ENCODE peak calls at places on chromosomes 3 and 15, in seven cellular contexts. Q is MM.1S; T is WERI-Rb-1; Z is GM12865; G is stimulated activated naive CD8-positive, alpha-beta T cell treated with anti-CD3 and anti-CD28 coated beads, Interleukin-15, amount 100 ng/mL, for 72 hours; C is GM04504; W is suprapubic skin. J is an unnamed sample.
A peak's percentile ranks its signal among the peaks of the same experiment; 100 is the strongest.

GRCh38 chr3:179563298-179563934 is 690 bp downstream of the ACTL6A start:
- DNase-seq in Q (peak; percentile 89), T (peak; percentile 74), Z (peak; percentile 88), G (peak; percentile 75), C (peak; percentile 42), W (peak; percentile 87), J (peak; percentile 60)

GRCh38 chr15:78906310-78906608 is 33.6 kb downstream of the MORF4L1 start:
- DNase-seq in Q (no peak), T (no peak), Z (no peak), G (no peak), C (peak; percentile 78), W (no peak), J (peak; percentile 91)

GRCh38 chr15:48811325-48811938 is 563 bp upstream of the CEP152 start:
- DNase-seq in Q (peak; percentile 16), T (peak; percentile 18), Z (no peak), G (no peak), C (no peak), W (no peak), J (peak; percentile 19)

GRCh38 chr15:57312323-57313133 is 63.8 kb upstream of the CGNL1 start:
- DNase-seq in Q (no peak), T (no peak), Z (no peak), G (no peak), C (no peak), W (no peak), J (peak; percentile 21)

GRCh38 chr15:29913528-29914135 is 91.4 kb upstream of the TJP1 start:
- DNase-seq in Q (no peak), T (no peak), Z (no peak), G (no peak), C (no peak), W (no peak), J (no peak)

GRCh38 chr15:57703387-57703786 is 3.1 kb upstream of the POLR2M start:
- DNase-seq in Q (peak; percentile 62), T (no peak), Z (no peak), G (no peak), C (no peak), W (no peak), J (no peak)

GRCh38 chr3:127590282-127590592 is 296 bp downstream of the TPRA1 start:
- DNase-seq in Q (no peak), T (no peak), Z (no peak), G (no peak), C (no peak), W (no peak), J (no peak)

GRCh38 chr3:124256599-124256998 is 264.7 kb upstream of the ROPN1 start:
- DNase-seq in Q (no peak), T (no peak), Z (no peak), G (no peak), C (no peak), W (no peak), J (peak; percentile 37)

GRCh38 chr3:184727357-184728060 is 15.6 kb upstream of the MAGEF1 start:
- DNase-seq in Q (peak; percentile 61), T (peak; percentile 77), Z (peak; percentile 56), G (peak; percentile 43), C (no peak), W (no peak), J (peak; percentile 66)

GRCh38 chr3:72011495-72011894 is 226.5 kb upstream of the PROK2 start:
- DNase-seq in Q (no peak), T (no peak), Z (no peak), G (no peak), C (peak; percentile 86), W (no peak), J (peak; percentile 96)

GRCh38 chr3:142782616-142783015 is 58.8 kb downstream of the TRPC1 start:
- DNase-seq in Q (no peak), T (no peak), Z (peak; percentile 17), G (no peak), C (no peak), W (no peak), J (no peak)

GRCh38 chr3:128849776-128850542 is 29.5 kb upstream of the ACAD9 start:
- DNase-seq in Q (no peak), T (peak; percentile 64), Z (no peak), G (no peak), C (no peak), W (no peak), J (no peak)

GRCh38 chr3:122572940-122573412 is 4.5 kb upstream of the PARP15 start:
- DNase-seq in Q (no peak), T (no peak), Z (peak; percentile 79), G (peak; percentile 8), C (peak; percentile 11), W (no peak), J (peak; percentile 92)

GRCh38 chr15:43943511-43943910 is 116.7 kb downstream of the WDR76 start:
- DNase-seq in Q (no peak), T (no peak), Z (no peak), G (no peak), C (peak; percentile 30), W (no peak), J (peak; percentile 43)

GRCh38 chr15:21261965-21262850 is 178.1 kb downstream of the POTEB3 start:
- DNase-seq in Q (peak; percentile 4), T (no peak), Z (no peak), G (no peak), C (no peak), W (no peak), J (no peak)

GRCh38 chr15:70281811-70282307 is 184.1 kb upstream of the TLE3 start:
- DNase-seq in Q (no peak), T (no peak), Z (peak; percentile 48), G (no peak), C (no peak), W (peak; percentile 45), J (peak; percentile 58)

GRCh38 chr15:85314139-85314538 is 66.3 kb upstream of the AKAP13 start:
- DNase-seq in Q (no peak), T (no peak), Z (no peak), G (no peak), C (no peak), W (no peak), J (no peak)

GRCh38 chr3:71786551-71786950 is 1.6 kb upstream of the PROK2 start:
- DNase-seq in Q (no peak), T (no peak), Z (no peak), G (no peak), C (no peak), W (no peak), J (no peak)

GRCh38 chr3:111311709-111312235 is 230.2 kb upstream of the CD96 start:
- DNase-seq in Q (peak; percentile 97), T (no peak), Z (peak; percentile 31), G (no peak), C (no peak), W (no peak), J (peak; percentile 31)

GRCh38 chr3:33831053-33831452 is 32.6 kb downstream of the PDCD6IP start:
- DNase-seq in Q (no peak), T (no peak), Z (no peak), G (no peak), C (peak; percentile 12), W (no peak), J (no peak)

GRCh38 chr3:150515210-150515609 is 31.1 kb downstream of the SERP1 start:
- DNase-seq in Q (no peak), T (no peak), Z (no peak), G (no peak), C (no peak), W (no peak), J (peak; percentile 19)

GRCh38 chr3:102747611-102748010 is 312.8 kb downstream of the ZPLD1 start:
- DNase-seq in Q (no peak), T (no peak), Z (no peak), G (no peak), C (no peak), W (no peak), J (no peak)

GRCh38 chr15:95019907-95020306 is 788.5 kb downstream of the MCTP2 start:
- DNase-seq in Q (no peak), T (no peak), Z (no peak), G (no peak), C (no peak), W (no peak), J (no peak)

GRCh38 chr3:197942956-197943556 is 6.9 kb upstream of the RPL35A start:
- DNase-seq in Q (peak; percentile 64), T (no peak), Z (peak; percentile 67), G (peak; percentile 28), C (no peak), W (no peak), J (peak; percentile 55)

GRCh38 chr3:12479919-12480425 is 4.3 kb upstream of the TSEN2 start:
- DNase-seq in Q (peak; percentile 56), T (peak; percentile 33), Z (peak; percentile 62), G (peak; percentile 40), C (no peak), W (no peak), J (peak; percentile 40)

GRCh38 chr3:100412897-100413590 is 11.7 kb downstream of the LNP1 start:
- DNase-seq in Q (no peak), T (no peak), Z (no peak), G (no peak), C (no peak), W (no peak), J (no peak)

GRCh38 chr3:110562621-110563020 is 509.0 kb upstream of the NECTIN3 start:
- DNase-seq in Q (no peak), T (no peak), Z (no peak), G (no peak), C (no peak), W (no peak), J (peak; percentile 70)

J was measured in renal cortical epithelial cell.